ENCODE peak calls at places on chromosomes 16 and 17, in eight cellular contexts. One of them, this sample, is unnamed.

GRCh38 chr17:17693955-17694228 is 12.6 kb downstream of the RAI1 start:
- DNase-seq in activated T-helper 1 cell treated with anti-CD3 and anti-CD28 coated beads, Interleukin-12 subunit alpha, Interleukin-12 subunit beta, Interleukin-2, Interleukin-4 antibody, amounts not matched to agents 30 ng/mL and 10 ng/mL and 1 ng/mL, durations not matched to agents 14 hours and 24 hours and 36 hours: no peak
- DNase-seq in lower leg skin: no peak
- DNase-seq in GM23248: no peak
- DNase-seq in EH: no peak
- DNase-seq in AG10803: no peak
- DNase-seq in activated naive CD8-positive, alpha-beta T cell treated with anti-CD3 and anti-CD28 coated beads for 36 hours: peak
- DNase-seq in T-cell: no peak
- DNase-seq in this sample: no peak

GRCh38 chr17:58557981-58558380 is 43.5 kb upstream of the MTMR4 start:
- DNase-seq in activated naive CD8-positive, alpha-beta T cell treated with anti-CD3 and anti-CD28 coated beads for 36 hours: no peak
- DNase-seq in AG10803: no peak
- DNase-seq in EH: no peak
- DNase-seq in GM23248: no peak
- DNase-seq in activated T-helper 1 cell treated with anti-CD3 and anti-CD28 coated beads, Interleukin-12 subunit alpha, Interleukin-12 subunit beta, Interleukin-2, Interleukin-4 antibody, amounts not matched to agents 30 ng/mL and 10 ng/mL and 1 ng/mL, durations not matched to agents 14 hours and 24 hours and 36 hours: no peak
- DNase-seq in T-cell: no peak
- DNase-seq in lower leg skin: no peak
- DNase-seq in this sample: no peak

GRCh38 chr16:80743772-80744171 is 60.6 kb downstream of the CDYL2 start:
- DNase-seq in GM23248: no peak
- DNase-seq in EH: no peak
- DNase-seq in activated T-helper 1 cell treated with anti-CD3 and anti-CD28 coated beads, Interleukin-12 subunit alpha, Interleukin-12 subunit beta, Interleukin-2, Interleukin-4 antibody, amounts not matched to agents 30 ng/mL and 10 ng/mL and 1 ng/mL, durations not matched to agents 14 hours and 24 hours and 36 hours: no peak
- DNase-seq in T-cell: no peak
- DNase-seq in activated naive CD8-positive, alpha-beta T cell treated with anti-CD3 and anti-CD28 coated beads for 36 hours: no peak
- DNase-seq in AG10803: no peak
- DNase-seq in lower leg skin: no peak
- DNase-seq in this sample: no peak

GRCh38 chr17:29292992-29293889 is 707 bp downstream of the NUFIP2 start:
- DNase-seq in activated T-helper 1 cell treated with anti-CD3 and anti-CD28 coated beads, Interleukin-12 subunit alpha, Interleukin-12 subunit beta, Interleukin-2, Interleukin-4 antibody, amounts not matched to agents 30 ng/mL and 10 ng/mL and 1 ng/mL, durations not matched to agents 14 hours and 24 hours and 36 hours: peak
- DNase-seq in activated naive CD8-positive, alpha-beta T cell treated with anti-CD3 and anti-CD28 coated beads for 36 hours: peak
- DNase-seq in AG10803: peak
- DNase-seq in EH: peak
- DNase-seq in GM23248: peak
- DNase-seq in T-cell: peak
- DNase-seq in lower leg skin: peak
- DNase-seq in this sample: peak

GRCh38 chr17:42313773-42314566 is 25.7 kb downstream of the STAT5A start:
- DNase-seq in lower leg skin: peak
- DNase-seq in activated naive CD8-positive, alpha-beta T cell treated with anti-CD3 and anti-CD28 coated beads for 36 hours: peak
- DNase-seq in activated T-helper 1 cell treated with anti-CD3 and anti-CD28 coated beads, Interleukin-12 subunit alpha, Interleukin-12 subunit beta, Interleukin-2, Interleukin-4 antibody, amounts not matched to agents 30 ng/mL and 10 ng/mL and 1 ng/mL, durations not matched to agents 14 hours and 24 hours and 36 hours: no peak
- DNase-seq in T-cell: peak
- DNase-seq in EH: no peak
- DNase-seq in GM23248: no peak
- DNase-seq in AG10803: no peak
- DNase-seq in this sample: no peak

GRCh38 chr16:2753523-2754020 is 1.1 kb downstream of the SRRM2 start:
- DNase-seq in activated naive CD8-positive, alpha-beta T cell treated with anti-CD3 and anti-CD28 coated beads for 36 hours: no peak
- DNase-seq in activated T-helper 1 cell treated with anti-CD3 and anti-CD28 coated beads, Interleukin-12 subunit alpha, Interleukin-12 subunit beta, Interleukin-2, Interleukin-4 antibody, amounts not matched to agents 30 ng/mL and 10 ng/mL and 1 ng/mL, durations not matched to agents 14 hours and 24 hours and 36 hours: no peak
- DNase-seq in EH: peak
- DNase-seq in T-cell: no peak
- DNase-seq in lower leg skin: no peak
- DNase-seq in AG10803: no peak
- DNase-seq in GM23248: peak
- DNase-seq in this sample: no peak

GRCh38 chr16:1042776-1043349 is 29.7 kb upstream of the SSTR5 start:
- DNase-seq in activated naive CD8-positive, alpha-beta T cell treated with anti-CD3 and anti-CD28 coated beads for 36 hours: no peak
- DNase-seq in GM23248: peak
- DNase-seq in activated T-helper 1 cell treated with anti-CD3 and anti-CD28 coated beads, Interleukin-12 subunit alpha, Interleukin-12 subunit beta, Interleukin-2, Interleukin-4 antibody, amounts not matched to agents 30 ng/mL and 10 ng/mL and 1 ng/mL, durations not matched to agents 14 hours and 24 hours and 36 hours: no peak
- DNase-seq in T-cell: no peak
- DNase-seq in EH: no peak
- DNase-seq in lower leg skin: no peak
- DNase-seq in AG10803: no peak
- DNase-seq in this sample: no peak

GRCh38 chr17:8192070-8192815 is 2.3 kb upstream of the BORCS6 start:
- DNase-seq in lower leg skin: peak
- DNase-seq in activated T-helper 1 cell treated with anti-CD3 and anti-CD28 coated beads, Interleukin-12 subunit alpha, Interleukin-12 subunit beta, Interleukin-2, Interleukin-4 antibody, amounts not matched to agents 30 ng/mL and 10 ng/mL and 1 ng/mL, durations not matched to agents 14 hours and 24 hours and 36 hours: peak
- DNase-seq in activated naive CD8-positive, alpha-beta T cell treated with anti-CD3 and anti-CD28 coated beads for 36 hours: peak
- DNase-seq in EH: peak
- DNase-seq in GM23248: peak
- DNase-seq in T-cell: peak
- DNase-seq in AG10803: peak
- DNase-seq in this sample: peak

GRCh38 chr17:66966529-66967418 is 2.3 kb downstream of the CACNG4 start:
- DNase-seq in T-cell: no peak
- DNase-seq in GM23248: no peak
- DNase-seq in activated T-helper 1 cell treated with anti-CD3 and anti-CD28 coated beads, Interleukin-12 subunit alpha, Interleukin-12 subunit beta, Interleukin-2, Interleukin-4 antibody, amounts not matched to agents 30 ng/mL and 10 ng/mL and 1 ng/mL, durations not matched to agents 14 hours and 24 hours and 36 hours: no peak
- DNase-seq in EH: no peak
- DNase-seq in lower leg skin: no peak
- DNase-seq in activated naive CD8-positive, alpha-beta T cell treated with anti-CD3 and anti-CD28 coated beads for 36 hours: no peak
- DNase-seq in AG10803: no peak
- DNase-seq in this sample: no peak

GRCh38 chr17:75490173-75490743 is 25.1 kb downstream of the CASKIN2 start:
- DNase-seq in activated naive CD8-positive, alpha-beta T cell treated with anti-CD3 and anti-CD28 coated beads for 36 hours: no peak
- DNase-seq in activated T-helper 1 cell treated with anti-CD3 and anti-CD28 coated beads, Interleukin-12 subunit alpha, Interleukin-12 subunit beta, Interleukin-2, Interleukin-4 antibody, amounts not matched to agents 30 ng/mL and 10 ng/mL and 1 ng/mL, durations not matched to agents 14 hours and 24 hours and 36 hours: no peak
- DNase-seq in GM23248: no peak
- DNase-seq in AG10803: no peak
- DNase-seq in EH: no peak
- DNase-seq in lower leg skin: no peak
- DNase-seq in T-cell: no peak
- DNase-seq in this sample: no peak

GRCh38 chr16:23962001-23962400 is 126.2 kb downstream of the PRKCB start:
- DNase-seq in activated T-helper 1 cell treated with anti-CD3 and anti-CD28 coated beads, Interleukin-12 subunit alpha, Interleukin-12 subunit beta, Interleukin-2, Interleukin-4 antibody, amounts not matched to agents 30 ng/mL and 10 ng/mL and 1 ng/mL, durations not matched to agents 14 hours and 24 hours and 36 hours: no peak
- DNase-seq in lower leg skin: no peak
- DNase-seq in activated naive CD8-positive, alpha-beta T cell treated with anti-CD3 and anti-CD28 coated beads for 36 hours: peak
- DNase-seq in T-cell: no peak
- DNase-seq in GM23248: no peak
- DNase-seq in EH: no peak
- DNase-seq in AG10803: no peak
- DNase-seq in this sample: peak

This sample was measured in activated CD8-positive, alpha-beta T cell treated with anti-CD3 and anti-CD28 coated beads, Interleukin-2, amount 10 ng/mL, durations not matched to agents 7 days and 5 days.